ENCODE peak calls at places on chromosome 13, in four cellular contexts. One of them, this sample, is unnamed.

GRCh38 chr13:47539317-47539716 is 461.8 kb downstream of the SUCLA2 start:
- DNase-seq in BE2C: no peak
- DNase-seq in mucosa of descending colon: no peak
- DNase-seq in LNCaP clone FGC: no peak
- DNase-seq in this sample: no peak

GRCh38 chr13:102291587-102292218 is 110.1 kb downstream of the FGF14 start:
- DNase-seq in BE2C: peak
- DNase-seq in mucosa of descending colon: no peak
- DNase-seq in LNCaP clone FGC: no peak
- DNase-seq in this sample: no peak

GRCh38 chr13:27117947-27118346 is 53.7 kb downstream of the USP12 start:
- DNase-seq in BE2C: no peak
- DNase-seq in mucosa of descending colon: no peak
- DNase-seq in LNCaP clone FGC: no peak
- DNase-seq in this sample: no peak

GRCh38 chr13:59034198-59034597 is 1129.5 kb downstream of the DIAPH3 start:
- DNase-seq in BE2C: no peak
- DNase-seq in mucosa of descending colon: no peak
- DNase-seq in LNCaP clone FGC: no peak
- DNase-seq in this sample: no peak

GRCh38 chr13:46715363-46715762 is 81.6 kb downstream of the ESD start:
- DNase-seq in BE2C: no peak
- DNase-seq in mucosa of descending colon: no peak
- DNase-seq in LNCaP clone FGC: no peak
- DNase-seq in this sample: no peak

GRCh38 chr13:99911069-99911964 is 60.2 kb downstream of the ZIC5 start:
- DNase-seq in BE2C: no peak
- DNase-seq in mucosa of descending colon: peak
- DNase-seq in LNCaP clone FGC: no peak
- DNase-seq in this sample: no peak

GRCh38 chr13:100039740-100040139 is 49.2 kb upstream of the PCCA start:
- DNase-seq in BE2C: no peak
- DNase-seq in mucosa of descending colon: no peak
- DNase-seq in LNCaP clone FGC: no peak
- DNase-seq in this sample: no peak

GRCh38 chr13:45702088-45702487 is at the start of gene CBY2:
- DNase-seq in BE2C: no peak
- DNase-seq in mucosa of descending colon: no peak
- DNase-seq in LNCaP clone FGC: no peak
- DNase-seq in this sample: peak

GRCh38 chr13:79861731-79862130 is 380.8 kb downstream of the NDFIP2 start:
- DNase-seq in BE2C: no peak
- DNase-seq in mucosa of descending colon: peak
- DNase-seq in LNCaP clone FGC: no peak
- DNase-seq in this sample: no peak

GRCh38 chr13:78610381-78610883 is 7.1 kb upstream of the POU4F1 start:
- DNase-seq in BE2C: no peak
- DNase-seq in mucosa of descending colon: no peak
- DNase-seq in LNCaP clone FGC: peak
- DNase-seq in this sample: no peak

GRCh38 chr13:60268203-60268555 is 104.5 kb upstream of the DIAPH3 start:
- DNase-seq in BE2C: no peak
- DNase-seq in mucosa of descending colon: peak
- DNase-seq in LNCaP clone FGC: peak
- DNase-seq in this sample: no peak

GRCh38 chr13:50989476-50989875 is 79.9 kb downstream of the RNASEH2B start:
- DNase-seq in BE2C: no peak
- DNase-seq in mucosa of descending colon: peak
- DNase-seq in LNCaP clone FGC: no peak
- DNase-seq in this sample: no peak

GRCh38 chr13:93079294-93079693 is 147.3 kb upstream of the GPC6 start:
- DNase-seq in BE2C: peak
- DNase-seq in mucosa of descending colon: no peak
- DNase-seq in LNCaP clone FGC: no peak
- DNase-seq in this sample: no peak

GRCh38 chr13:58056411-58056810 is 424.9 kb downstream of the PCDH17 start:
- DNase-seq in BE2C: no peak
- DNase-seq in mucosa of descending colon: no peak
- DNase-seq in LNCaP clone FGC: no peak
- DNase-seq in this sample: no peak

GRCh38 chr13:23467048-23467931 is 33.8 kb upstream of the SACS start:
- DNase-seq in BE2C: peak
- DNase-seq in mucosa of descending colon: no peak
- DNase-seq in LNCaP clone FGC: no peak
- DNase-seq in this sample: peak

GRCh38 chr13:113129921-113130750 is 7.5 kb downstream of the F10 start:
- DNase-seq in BE2C: no peak
- DNase-seq in mucosa of descending colon: no peak
- DNase-seq in LNCaP clone FGC: no peak
- DNase-seq in this sample: no peak

GRCh38 chr13:29696606-29697005 is 101.1 kb upstream of the SLC7A1 start:
- DNase-seq in BE2C: no peak
- DNase-seq in mucosa of descending colon: no peak
- DNase-seq in LNCaP clone FGC: no peak
- DNase-seq in this sample: no peak

GRCh38 chr13:25468330-25469178 is 96.8 kb downstream of the ATP8A2 start:
- DNase-seq in BE2C: peak
- DNase-seq in mucosa of descending colon: peak
- DNase-seq in LNCaP clone FGC: no peak
- DNase-seq in this sample: peak

GRCh38 chr13:100512422-100512821 is 76.2 kb downstream of the GGACT start:
- DNase-seq in BE2C: no peak
- DNase-seq in mucosa of descending colon: no peak
- DNase-seq in LNCaP clone FGC: no peak
- DNase-seq in this sample: no peak

GRCh38 chr13:104198811-104199210 is 1132.6 kb upstream of the SLC10A2 start:
- DNase-seq in BE2C: no peak
- DNase-seq in mucosa of descending colon: no peak
- DNase-seq in LNCaP clone FGC: no peak
- DNase-seq in this sample: no peak

GRCh38 chr13:109465151-109465550 is 321.2 kb downstream of the IRS2 start:
- DNase-seq in BE2C: no peak
- DNase-seq in mucosa of descending colon: no peak
- DNase-seq in LNCaP clone FGC: no peak
- DNase-seq in this sample: no peak

GRCh38 chr13:69970521-69970920 is 137.1 kb upstream of the ATXN8OS start:
- DNase-seq in BE2C: no peak
- DNase-seq in mucosa of descending colon: no peak
- DNase-seq in LNCaP clone FGC: no peak
- DNase-seq in this sample: no peak

GRCh38 chr13:45621950-45622349 is 6.4 kb upstream of the ERICH6B start:
- DNase-seq in BE2C: no peak
- DNase-seq in mucosa of descending colon: no peak
- DNase-seq in LNCaP clone FGC: no peak
- DNase-seq in this sample: peak

GRCh38 chr13:106568225-106569003 is 477 bp upstream of the ARGLU1 start:
- DNase-seq in BE2C: no peak
- DNase-seq in mucosa of descending colon: no peak
- DNase-seq in LNCaP clone FGC: no peak
- DNase-seq in this sample: peak

GRCh38 chr13:104014803-104015645 is 948.8 kb upstream of the SLC10A2 start:
- DNase-seq in BE2C: no peak
- DNase-seq in mucosa of descending colon: no peak
- DNase-seq in LNCaP clone FGC: no peak
- DNase-seq in this sample: no peak

GRCh38 chr13:45441633-45442032 is 23.1 kb upstream of the COG3 start:
- DNase-seq in BE2C: no peak
- DNase-seq in mucosa of descending colon: no peak
- DNase-seq in LNCaP clone FGC: no peak
- DNase-seq in this sample: peak

GRCh38 chr13:27018882-27019281 is 152.7 kb downstream of the USP12 start:
- DNase-seq in BE2C: no peak
- DNase-seq in mucosa of descending colon: no peak
- DNase-seq in LNCaP clone FGC: no peak
- DNase-seq in this sample: no peak

GRCh38 chr13:66219493-66219892 is 1010.6 kb downstream of the PCDH9 start:
- DNase-seq in BE2C: no peak
- DNase-seq in mucosa of descending colon: no peak
- DNase-seq in LNCaP clone FGC: no peak
- DNase-seq in this sample: no peak

GRCh38 chr13:93736111-93736510 is 509.5 kb downstream of the GPC6 start:
- DNase-seq in BE2C: no peak
- DNase-seq in mucosa of descending colon: no peak
- DNase-seq in LNCaP clone FGC: no peak
- DNase-seq in this sample: no peak

GRCh38 chr13:30194906-30195305 is 112.4 kb downstream of the KATNAL1 start:
- DNase-seq in BE2C: no peak
- DNase-seq in mucosa of descending colon: no peak
- DNase-seq in LNCaP clone FGC: no peak
- DNase-seq in this sample: no peak

GRCh38 chr13:30224732-30225131 is 82.6 kb downstream of the KATNAL1 start:
- DNase-seq in BE2C: no peak
- DNase-seq in mucosa of descending colon: no peak
- DNase-seq in LNCaP clone FGC: no peak
- DNase-seq in this sample: peak

GRCh38 chr13:78460176-78460575 is 143.2 kb downstream of the POU4F1 start:
- DNase-seq in BE2C: no peak
- DNase-seq in mucosa of descending colon: no peak
- DNase-seq in LNCaP clone FGC: no peak
- DNase-seq in this sample: no peak

GRCh38 chr13:33610471-33611015 is 207.4 kb upstream of the RFC3 start:
- DNase-seq in BE2C: peak
- DNase-seq in mucosa of descending colon: peak
- DNase-seq in LNCaP clone FGC: no peak
- DNase-seq in this sample: no peak

GRCh38 chr13:55000844-55001243 is 1972.2 kb downstream of the OLFM4 start:
- DNase-seq in BE2C: no peak
- DNase-seq in mucosa of descending colon: no peak
- DNase-seq in LNCaP clone FGC: no peak
- DNase-seq in this sample: no peak

GRCh38 chr13:36858285-36858684 is 39.3 kb downstream of the RFXAP start:
- DNase-seq in BE2C: peak
- DNase-seq in mucosa of descending colon: peak
- DNase-seq in LNCaP clone FGC: peak
- DNase-seq in this sample: peak

GRCh38 chr13:24208314-24208713 is 47.8 kb downstream of the SPATA13 start:
- DNase-seq in BE2C: no peak
- DNase-seq in mucosa of descending colon: no peak
- DNase-seq in LNCaP clone FGC: peak
- DNase-seq in this sample: no peak

DNA sequence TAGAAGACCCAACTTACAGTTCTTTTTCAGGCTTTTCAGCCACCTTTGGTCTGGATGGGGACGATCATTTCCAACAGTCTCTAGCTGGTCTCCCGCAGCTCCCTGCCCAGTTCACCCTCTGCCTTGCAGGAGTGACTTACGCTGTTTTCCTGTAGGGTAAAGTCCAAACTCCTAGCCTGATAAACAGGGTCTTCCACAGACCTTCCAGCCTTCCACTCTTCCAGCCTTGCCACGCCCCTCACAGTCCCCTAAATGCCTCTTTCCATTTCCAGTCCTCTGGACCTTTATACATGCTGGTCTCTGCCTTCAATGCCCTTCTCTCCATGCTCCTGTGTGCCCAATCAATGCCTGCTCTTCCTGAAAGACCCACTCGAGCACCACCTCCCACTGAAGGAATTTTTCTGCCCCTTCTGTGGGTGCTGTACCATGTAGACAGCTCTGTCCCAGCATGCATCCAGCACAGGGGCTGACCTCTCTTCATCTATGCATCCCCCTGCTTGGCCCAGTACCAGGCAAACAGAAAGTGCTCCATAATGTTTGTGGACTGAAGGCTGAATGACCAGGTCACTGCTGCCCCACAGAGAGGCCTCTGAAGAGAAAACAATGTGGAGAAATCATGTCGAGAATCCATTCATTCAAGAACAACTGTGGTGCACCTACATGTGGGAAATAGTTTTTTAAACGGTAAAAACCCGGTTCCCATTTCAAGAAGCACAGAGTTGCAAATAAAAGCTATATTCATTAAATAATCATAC is 4.6 kb downstream of the ATP7B start:
- DNase-seq in BE2C: no peak
- DNase-seq in mucosa of descending colon: no peak
- DNase-seq in LNCaP clone FGC: no peak
- DNase-seq in this sample: no peak
- H3K4me3 ChIP-seq in BE2C: no peak
- H3K4me3 ChIP-seq in mucosa of descending colon: no peak
- H3K4me3 ChIP-seq in LNCaP clone FGC: no peak
- H3K4me3 ChIP-seq in this sample: no peak

DNA sequence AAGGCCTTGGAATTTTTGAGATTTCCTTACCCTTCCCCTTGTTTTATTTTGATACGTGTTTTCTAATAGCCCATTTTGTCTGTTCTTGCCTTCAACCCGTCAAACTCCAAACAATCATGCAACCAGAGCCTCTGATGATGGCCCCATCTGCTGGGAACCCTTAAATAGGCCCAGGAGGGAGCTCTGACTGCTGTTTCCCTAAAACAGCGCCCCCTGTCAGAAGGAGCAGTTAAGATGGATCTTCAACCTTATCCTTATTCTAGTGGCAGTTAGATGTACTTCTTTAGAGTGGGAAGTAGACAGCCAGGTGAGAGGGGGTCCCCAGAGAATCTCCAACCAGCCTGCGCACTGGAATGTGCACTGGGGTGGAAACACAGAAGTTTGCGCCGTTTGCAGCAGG is 1031.0 kb upstream of the PCDH9 start:
- DNase-seq in BE2C: no peak
- DNase-seq in mucosa of descending colon: no peak
- DNase-seq in LNCaP clone FGC: no peak
- DNase-seq in this sample: peak
- TF ChIP-seq CTCF in BE2C: peak
- TF ChIP-seq CTCF in mucosa of descending colon: no peak
- TF ChIP-seq CTCF in LNCaP clone FGC: no peak
- TF ChIP-seq CTCF in this sample: no peak

DNA sequence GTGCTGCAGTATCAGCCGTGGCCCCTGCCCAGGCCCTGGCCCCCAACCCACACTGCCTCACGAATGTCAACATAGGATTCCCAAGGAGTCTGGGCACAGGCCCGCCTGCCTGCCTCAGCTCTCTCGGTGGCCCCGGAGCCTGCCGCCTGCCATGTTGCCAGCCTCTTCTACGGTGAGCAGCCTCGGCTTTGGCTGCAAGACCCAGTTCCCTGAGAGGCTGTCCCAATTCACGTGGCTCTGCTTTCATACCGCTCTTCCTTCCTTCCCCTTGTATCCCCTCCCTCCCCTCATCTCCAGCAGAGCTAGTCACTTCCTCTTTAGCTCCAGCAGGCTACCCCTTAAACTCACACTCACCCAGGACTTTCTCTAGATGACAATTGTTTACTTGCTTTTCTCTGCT is 42.7 kb downstream of the SERP2 start:
- DNase-seq in BE2C: no peak
- DNase-seq in mucosa of descending colon: no peak
- DNase-seq in LNCaP clone FGC: no peak
- DNase-seq in this sample: no peak
- H3K4me3 ChIP-seq in BE2C: no peak
- H3K4me3 ChIP-seq in mucosa of descending colon: no peak
- H3K4me3 ChIP-seq in LNCaP clone FGC: no peak
- H3K4me3 ChIP-seq in this sample: no peak

DNA sequence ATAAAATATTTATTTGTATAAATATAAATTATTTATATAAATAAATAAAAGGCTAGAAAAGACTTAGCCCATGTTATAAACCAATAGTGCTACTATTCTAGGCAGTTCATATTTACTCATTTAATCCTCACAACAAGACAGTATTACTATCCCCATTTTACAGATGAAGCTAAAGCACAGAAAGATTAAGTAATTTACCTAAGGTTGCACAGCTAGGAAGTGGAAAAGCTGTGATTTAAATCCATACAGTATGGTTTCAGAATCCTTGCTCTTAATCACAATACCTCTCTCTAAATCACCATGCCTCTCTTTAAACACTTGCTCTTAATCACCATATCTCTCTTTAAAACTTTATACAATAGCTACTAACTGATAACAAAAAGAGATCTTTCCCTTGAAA is 13.8 kb downstream of the SPRYD7 start:
- DNase-seq in BE2C: no peak
- DNase-seq in mucosa of descending colon: no peak
- DNase-seq in LNCaP clone FGC: no peak
- DNase-seq in this sample: no peak
- TF ChIP-seq CTCF in BE2C: no peak
- TF ChIP-seq CTCF in mucosa of descending colon: no peak
- TF ChIP-seq CTCF in LNCaP clone FGC: no peak
- TF ChIP-seq CTCF in this sample: no peak